ENCODE peak calls at places on chromosomes 4 and X, in four cellular contexts. Q, M, F and L are unnamed samples.

GRCh38 chr4:173685761-173686260 is 155.8 kb upstream of the HAND2 start:
- DNase-seq in M (no peak), Q (no peak), F (no peak), L (no peak)

GRCh38 chrX:123803331-123803983 is 56.4 kb upstream of the XIAP start:
- DNase-seq in F (peak; percentile 58), Q (peak; percentile 56), M (no peak), L (peak; percentile 24)

GRCh38 chr4:175833574-175834350 is 21.7 kb upstream of the GPM6A start:
- DNase-seq in Q (no peak), M (no peak), F (no peak), L (no peak)

GRCh38 chr4:68872442-68873217 is 56.8 kb downstream of the UGT2B10 start:
- DNase-seq in Q (no peak), F (no peak), M (no peak), L (no peak)

GRCh38 chrX:3713225-3713936 is at the start of gene PRKX:
- DNase-seq in F (peak; percentile 84), Q (peak; percentile 52), M (peak; percentile 51), L (peak; percentile 64)

GRCh38 chrX:149473092-149473491 is 32.0 kb downstream of the IDS start:
- DNase-seq in F (no peak), Q (no peak), M (no peak), L (no peak)

GRCh38 chr4:74109116-74109791 is 10.3 kb upstream of the CXCL2 start:
- DNase-seq in Q (peak; percentile 97), M (no peak), F (no peak), L (no peak)

GRCh38 chr4:37780444-37781133 is 45.9 kb upstream of the PGM2 start:
- DNase-seq in M (peak; percentile 48), Q (peak; percentile 61), F (peak; percentile 85), L (peak; percentile 11)

GRCh38 chr4:24849662-24850280 is 54.4 kb downstream of the SOD3 start:
- DNase-seq in F (no peak), Q (no peak), M (no peak), L (no peak)

GRCh38 chrX:44898411-44899221 is 25.6 kb downstream of the KDM6A start:
- DNase-seq in F (no peak), M (no peak), Q (no peak), L (no peak)

GRCh38 chr4:58935336-58935735 is 1825.2 kb upstream of the IGFBP7 start:
- DNase-seq in Q (no peak), M (no peak), F (no peak), L (no peak)

GRCh38 chr4:150005537-150005936 is 72.7 kb upstream of the DCLK2 start:
- DNase-seq in M (no peak), F (no peak), Q (no peak), L (no peak)

GRCh38 chr4:44670466-44671199 is 7.6 kb upstream of the GUF1 start:
- DNase-seq in Q (no peak), M (no peak), F (no peak), L (no peak)

GRCh38 chr4:173247316-173247715 is 78.7 kb downstream of the GALNT7 start:
- DNase-seq in F (no peak), Q (no peak), M (no peak), L (no peak)

GRCh38 chrX:622104-622503 is 8.5 kb upstream of the SHOX start:
- DNase-seq in M (no peak), F (no peak), Q (no peak), L (no peak)

GRCh38 chr4:168634276-168634802 is 137.5 kb downstream of the PALLD start:
- DNase-seq in Q (peak; percentile 93), F (no peak), M (no peak), L (no peak)

GRCh38 chr4:56739104-56739777 is 58.1 kb upstream of the HOPX start:
- DNase-seq in Q (no peak), M (no peak), F (no peak), L (no peak)

GRCh38 chr4:8597319-8597718 is 4.8 kb downstream of the CPZ start:
- DNase-seq in M (no peak), Q (no peak), F (no peak), L (no peak)

GRCh38 chr4:14528921-14529320 is 473.4 kb upstream of the CPEB2 start:
- DNase-seq in Q (no peak), F (no peak), M (no peak), L (no peak)

GRCh38 chr4:15253346-15253745 is 174.5 kb upstream of the C1QTNF7 start:
- DNase-seq in Q (no peak), F (no peak), M (no peak), L (no peak)

GRCh38 chr4:93764647-93765246 is 63.8 kb upstream of the ATOH1 start:
- DNase-seq in Q (peak; percentile 59), M (no peak), F (no peak), L (no peak)

GRCh38 chr4:105710678-105711077 is 2.1 kb downstream of the GSTCD start:
- DNase-seq in M (no peak), Q (no peak), F (no peak), L (no peak)

GRCh38 chr4:80306255-80306654 is 29.3 kb upstream of the CFAP299 start:
- DNase-seq in M (no peak), F (no peak), Q (no peak), L (no peak)

GRCh38 chrX:71989768-71990167 is 79.1 kb downstream of the NHSL2 start:
- DNase-seq in F (no peak), M (no peak), Q (peak; percentile 46), L (no peak)

GRCh38 chrX:119784747-119785446 is 6.5 kb downstream of the RPL39 start:
- DNase-seq in F (peak; percentile 44), Q (peak; percentile 36), M (peak; percentile 18), L (peak; percentile 43)

GRCh38 chrX:21666679-21667078 is 8.5 kb upstream of the KLHL34 start:
- DNase-seq in F (no peak), M (no peak), Q (no peak), L (no peak)

GRCh38 chr4:159374749-159375535 is 272.1 kb downstream of the RAPGEF2 start:
- DNase-seq in M (no peak), F (no peak), Q (peak; percentile 62), L (no peak)

GRCh38 chr4:101019941-101020401 is 327.4 kb downstream of the PPP3CA start:
- DNase-seq in Q (no peak), F (peak; percentile 19), M (no peak), L (peak; percentile 73)

GRCh38 chr4:117370944-117371665 is 285.7 kb upstream of the TRAM1L1 start:
- DNase-seq in F (no peak), M (no peak), Q (no peak), L (no peak)

GRCh38 chr4:158667651-158668198 is 4.0 kb downstream of the C4orf46 start:
- DNase-seq in Q (peak; percentile 48), M (no peak), F (peak; percentile 21), L (peak; percentile 33)

GRCh38 chr4:8607603-8608481 is 15.3 kb downstream of the CPZ start:
- DNase-seq in F (peak; percentile 7), Q (peak; percentile 7), M (peak; percentile 16), L (no peak)

GRCh38 chr4:86595426-86595805 is 1.3 kb downstream of the PTPN13 start:
- DNase-seq in M (no peak), F (no peak), Q (peak; percentile 12), L (no peak)

GRCh38 chr4:86594559-86595425 is 677 bp downstream of the PTPN13 start:
- DNase-seq in M (no peak), F (no peak), Q (peak; percentile 77), L (no peak)

GRCh38 chr4:86600007-86600653 is 6.0 kb downstream of the PTPN13 start:
- DNase-seq in M (no peak), F (no peak), Q (no peak), L (no peak)

GRCh38 chr4:86593726-86594558 is at the start of gene PTPN13:
- DNase-seq in F (no peak), M (peak; percentile 3), Q (peak; percentile 99), L (peak; percentile 20)

GRCh38 chr4:86596802-86597201 is 2.7 kb downstream of the PTPN13 start:
- DNase-seq in M (no peak), Q (peak; percentile 25), F (no peak), L (no peak)
- H3K4me3 ChIP-seq in M (no peak overlapping the region), Q (no peak overlapping the region), F (no peak overlapping the region), L (no peak overlapping the region)

DNA sequence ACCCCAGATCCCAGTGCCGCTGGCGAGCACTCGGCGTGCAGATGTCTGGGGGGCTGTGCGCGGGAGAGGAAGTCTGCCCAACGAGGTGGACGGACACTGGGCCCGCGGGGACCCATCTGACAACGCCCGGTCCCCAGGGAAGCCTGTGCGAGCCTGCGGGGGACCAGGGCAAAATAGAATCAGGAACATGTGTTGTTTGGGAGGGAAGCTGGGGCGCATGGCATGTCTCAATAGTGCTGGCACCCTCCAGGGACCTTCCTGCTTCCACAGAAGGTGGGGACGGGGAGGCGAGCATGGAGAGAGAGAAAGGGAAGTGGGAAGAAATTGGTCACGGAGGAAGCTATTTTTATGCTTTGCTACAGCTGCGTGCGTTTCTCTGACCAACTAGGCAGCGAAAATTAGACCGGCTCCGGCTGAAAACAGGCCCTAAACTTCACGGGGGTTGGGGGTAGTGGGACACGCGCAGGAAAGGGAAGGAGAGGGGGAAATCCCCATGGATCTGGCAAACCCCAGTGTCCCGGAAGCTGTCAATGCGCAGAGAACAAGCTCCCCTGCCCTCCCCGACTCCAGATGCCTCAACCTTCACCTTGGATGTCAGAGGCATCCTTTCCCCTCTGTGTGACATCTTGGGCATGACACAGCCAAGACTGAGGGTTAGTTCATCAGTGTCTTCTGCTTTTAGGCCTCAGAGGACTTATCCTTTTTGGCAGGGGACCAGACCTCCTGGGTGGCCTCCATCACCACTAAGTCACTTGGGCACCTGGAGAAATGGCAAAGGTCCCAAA is 169.8 kb upstream of the BCOR start:
- DNase-seq in Q (no peak), F (no peak), M (no peak), L (no peak)
- H3K4me3 ChIP-seq in Q (peak overlapping the region; percentile 53), F (peak overlapping the region; percentile 63), M (peak overlapping the region; percentile 57), L (no peak overlapping the region)

DNA sequence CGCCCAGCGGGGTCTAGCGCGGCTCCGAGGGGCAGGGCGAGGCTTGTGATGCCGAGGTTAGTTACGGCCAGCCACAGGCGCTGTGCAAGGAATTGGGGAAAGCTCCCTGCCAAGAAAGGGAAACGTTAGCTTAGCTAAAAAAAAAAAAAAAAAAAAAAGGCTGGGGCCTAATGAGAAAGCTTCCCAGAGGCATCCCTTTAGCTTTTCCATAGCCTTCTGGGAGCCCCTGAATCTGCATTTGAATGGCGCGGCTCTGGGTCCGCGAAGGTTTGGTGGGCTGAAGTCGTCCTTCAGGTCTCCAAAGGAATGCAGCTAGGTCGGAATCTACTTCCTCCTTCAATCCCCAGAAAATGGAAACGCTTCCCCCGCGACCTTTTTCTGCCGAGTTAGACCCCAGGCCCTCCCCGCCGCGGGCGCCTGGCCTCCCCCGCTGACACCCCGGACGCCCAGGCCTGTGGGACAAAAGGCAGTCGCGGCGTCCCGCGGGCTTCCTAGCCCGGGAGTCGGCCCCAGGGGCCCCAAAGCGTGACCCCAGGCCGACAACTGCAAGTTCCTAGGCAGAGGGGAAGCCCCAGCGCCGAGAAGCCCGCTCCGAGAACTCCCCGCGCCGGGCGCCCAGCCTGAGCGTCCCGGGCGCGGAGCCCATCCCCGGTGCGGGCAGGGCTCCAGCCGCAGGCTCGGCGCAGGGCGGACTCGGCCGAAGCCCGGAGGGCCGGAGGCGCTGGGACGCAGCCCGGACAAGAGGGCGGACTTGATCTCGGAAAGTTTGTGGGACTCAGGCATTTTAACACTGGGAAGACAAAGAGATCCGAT is 598 bp upstream of the FAT1 start:
- DNase-seq in Q (peak; percentile 76), F (no peak), M (no peak), L (no peak)
- H3K4me3 ChIP-seq in Q (peak overlapping the region; percentile 82), F (no peak overlapping the region), M (no peak overlapping the region), L (no peak overlapping the region)

GRCh38 chr4:109947918-109948317 is 35.2 kb downstream of the EGF start:
- DNase-seq in Q (no peak), M (no peak), F (no peak), L (no peak)

GRCh38 chr4:109945056-109945455 is 32.4 kb downstream of the EGF start:
- DNase-seq in F (no peak), M (no peak), Q (no peak), L (no peak)

GRCh38 chr4:109947457-109947856 is 34.8 kb downstream of the EGF start:
- DNase-seq in Q (no peak), F (no peak), M (no peak), L (peak; percentile 4)

GRCh38 chr4:109943745-109944144 is 31.1 kb downstream of the EGF start:
- DNase-seq in Q (no peak), M (no peak), F (no peak), L (no peak)

GRCh38 chr4:109946120-109946519 is 33.4 kb downstream of the EGF start:
- DNase-seq in Q (no peak), M (no peak), F (no peak), L (no peak)
- H3K4me3 ChIP-seq in Q (no peak overlapping the region), M (no peak overlapping the region), F (no peak overlapping the region), L (no peak overlapping the region)